ENCODE peak calls at places on chromosomes 12 and 14, in ten cellular contexts. E is stomach, B is foreskin fibroblast, Z is HFFc6, K is HepG2, Q is GM10248, D is NCI-H510A treated with DMSO at 0.1 percent for 48 hours, W is anterior cingulate cortex, J is lung, N is hypothalamus. M is an unnamed sample.

GRCh38 chr14:24670594-24670993 is 36.6 kb upstream of the GZMB start:
- DNase-seq in E (no peak), B (no peak), Z (no peak), K (no peak), Q (no peak), D (no peak), W (no peak), J (no peak), N (no peak), M (no peak)

GRCh38 chr12:12510141-12510540 is 52.5 kb downstream of the DUSP16 start:
- DNase-seq in E (no peak), B (peak), Z (peak), K (no peak), Q (no peak), D (no peak), W (no peak), J (no peak), N (no peak), M (no peak)

GRCh38 chr14:96567289-96567899 is 65.2 kb downstream of the PAPOLA start:
- DNase-seq in E (no peak), B (peak), Z (peak), K (peak), Q (peak), D (peak), W (no peak), J (no peak), N (no peak), M (no peak)

GRCh38 chr14:49999216-49999761 is 106.4 kb downstream of the ARF6 start:
- DNase-seq in E (peak), B (peak), Z (peak), K (no peak), Q (peak), D (no peak), W (no peak), J (peak), N (peak), M (peak)

GRCh38 chr12:94872671-94873367 is 130.7 kb downstream of the NDUFA12 start:
- DNase-seq in E (no peak), B (peak), Z (no peak), K (no peak), Q (peak), D (peak), W (no peak), J (no peak), N (no peak), M (no peak)

GRCh38 chr12:66647034-66647691 is 31.7 kb downstream of the GRIP1 start:
- DNase-seq in E (no peak), B (peak), Z (peak), K (no peak), Q (no peak), D (no peak), W (no peak), J (no peak), N (no peak), M (no peak)

GRCh38 chr12:22126758-22127157 is 80.7 kb downstream of the CMAS start:
- DNase-seq in E (no peak), B (no peak), Z (no peak), K (no peak), Q (no peak), D (no peak), W (no peak), J (no peak), N (no peak), M (no peak)

GRCh38 chr14:24481622-24482324 is 26.3 kb downstream of the CMA1 start:
- DNase-seq in E (peak), B (peak), Z (peak), K (peak), Q (peak), D (peak), W (no peak), J (peak), N (peak), M (peak)

GRCh38 chr12:75638792-75639191 is 127.4 kb upstream of the KRR1 start:
- DNase-seq in E (no peak), B (no peak), Z (no peak), K (no peak), Q (no peak), D (no peak), W (no peak), J (no peak), N (no peak), M (no peak)

GRCh38 chr12:122227341-122227740 is 1.5 kb upstream of the DIABLO start:
- DNase-seq in E (no peak), B (no peak), Z (no peak), K (no peak), Q (no peak), D (peak), W (no peak), J (no peak), N (no peak), M (no peak)

GRCh38 chr14:65101631-65102440 is 481 bp downstream of the MAX start:
- DNase-seq in E (peak), B (peak), Z (no peak), K (no peak), Q (no peak), D (no peak), W (no peak), J (peak), N (peak), M (peak)

GRCh38 chr12:49027846-49028245 is 9.3 kb upstream of the PRKAG1 start:
- DNase-seq in E (no peak), B (no peak), Z (no peak), K (no peak), Q (no peak), D (no peak), W (no peak), J (no peak), N (no peak), M (no peak)

GRCh38 chr14:89598548-89599186 is 181.6 kb upstream of the FOXN3 start:
- DNase-seq in E (no peak), B (peak), Z (no peak), K (peak), Q (no peak), D (peak), W (no peak), J (no peak), N (no peak), M (no peak)

GRCh38 chr14:92122351-92122677 is 545 bp downstream of the CPSF2 start:
- DNase-seq in E (no peak), B (peak), Z (no peak), K (peak), Q (peak), D (no peak), W (no peak), J (no peak), N (no peak), M (no peak)

GRCh38 chr12:119589087-119589486 is 4.5 kb upstream of the TMEM233 start:
- DNase-seq in E (no peak), B (peak), Z (no peak), K (no peak), Q (no peak), D (no peak), W (no peak), J (no peak), N (no peak), M (no peak)

M was measured in NK-92 treated with Interleukin-12 subunit alpha and Interleukin-12 subunit beta, amount 100 ng/mL, for 24 hours.